ENCODE peak calls at places on chromosomes 5 and 9, in seven cellular contexts. Z is left cardiac atrium; G is DMS 273 treated with DMSO at 0.1 percent for 48 hours; C is LoVo; X is HFF-Myc; M is fibroblast of pulmonary artery; Q is activated T-helper 1 cell treated with anti-CD3 and anti-CD28 coated beads, Interleukin-12 subunit alpha, Interleukin-12 subunit beta, Interleukin-2, Interleukin-4 antibody, amounts not matched to agents 30 ng/mL and 10 ng/mL and 1 ng/mL, durations not matched to agents 14 hours and 24 hours and 36 hours. U is an unnamed sample.

GRCh38 chr5:169279125-169279524 is 21.8 kb downstream of the SLIT3 start:
- DNase-seq in Z (no peak), G (peak), C (no peak), X (no peak), M (no peak), Q (no peak), U (no peak)

GRCh38 chr9:84001621-84002020 is 21.0 kb downstream of the RMI1 start:
- DNase-seq in Z (no peak), G (no peak), C (no peak), X (no peak), M (no peak), Q (no peak), U (no peak)

GRCh38 chr9:121266906-121267650 is 884 bp upstream of the GSN start:
- DNase-seq in Z (peak), G (no peak), C (no peak), X (no peak), M (no peak), Q (no peak), U (no peak)

GRCh38 chr9:98216391-98216790 is 24.0 kb upstream of the CORO2A start:
- DNase-seq in Z (no peak), G (no peak), C (no peak), X (no peak), M (no peak), Q (no peak), U (no peak)

GRCh38 chr5:116990010-116990409 is 415.4 kb upstream of the SEMA6A start:
- DNase-seq in Z (no peak), G (peak), C (no peak), X (no peak), M (no peak), Q (no peak), U (no peak)

GRCh38 chr9:133972041-133972970 is 19.8 kb downstream of the VAV2 start:
- DNase-seq in Z (peak), G (no peak), C (peak), X (no peak), M (no peak), Q (no peak), U (no peak)

GRCh38 chr5:79963261-79963977 is 27.6 kb downstream of the MTX3 start:
- DNase-seq in Z (no peak), G (no peak), C (no peak), X (no peak), M (no peak), Q (no peak), U (no peak)

GRCh38 chr5:53200309-53200708 is 90.8 kb upstream of the MOCS2 start:
- DNase-seq in Z (no peak), G (no peak), C (no peak), X (no peak), M (peak), Q (no peak), U (no peak)

GRCh38 chr9:110048473-110048975 is 159.4 kb downstream of the C9orf152 start:
- DNase-seq in Z (peak), G (peak), C (peak), X (no peak), M (peak), Q (peak), U (no peak)

U was measured in HuH-7.5.